ENCODE peak calls at places on chromosomes 13 and 19, in seven cellular contexts. One of them, this sample, is unnamed.

GRCh38 chr13:98033277-98034247 is 80.1 kb downstream of the IPO5 start:
- DNase-seq in NCI-H1092 treated with DMSO at 0.1 percent for 48 hours: peak
- DNase-seq in mesenteric fat pad: no peak
- DNase-seq in hypothalamus: peak
- DNase-seq in heart right ventricle: peak
- DNase-seq in dorsolateral prefrontal cortex: no peak
- DNase-seq in ovary: no peak
- DNase-seq in this sample: no peak

GRCh38 chr19:53993448-53993847 is 2.0 kb downstream of the CACNG6 start:
- DNase-seq in NCI-H1092 treated with DMSO at 0.1 percent for 48 hours: no peak
- DNase-seq in mesenteric fat pad: no peak
- DNase-seq in hypothalamus: no peak
- DNase-seq in heart right ventricle: no peak
- DNase-seq in dorsolateral prefrontal cortex: no peak
- DNase-seq in ovary: no peak
- DNase-seq in this sample: no peak

GRCh38 chr13:27257233-27257568 is 5.8 kb downstream of the RPL21 start:
- DNase-seq in NCI-H1092 treated with DMSO at 0.1 percent for 48 hours: no peak
- DNase-seq in mesenteric fat pad: no peak
- DNase-seq in hypothalamus: no peak
- DNase-seq in heart right ventricle: no peak
- DNase-seq in dorsolateral prefrontal cortex: no peak
- DNase-seq in ovary: no peak
- DNase-seq in this sample: no peak

GRCh38 chr19:11479470-11480080 is 1.3 kb downstream of the ELAVL3 start:
- DNase-seq in NCI-H1092 treated with DMSO at 0.1 percent for 48 hours: peak
- DNase-seq in mesenteric fat pad: no peak
- DNase-seq in hypothalamus: peak
- DNase-seq in heart right ventricle: no peak
- DNase-seq in dorsolateral prefrontal cortex: peak
- DNase-seq in ovary: no peak
- DNase-seq in this sample: no peak

GRCh38 chr19:45692187-45693111 is at the start of gene QPCTL:
- DNase-seq in NCI-H1092 treated with DMSO at 0.1 percent for 48 hours: peak
- DNase-seq in mesenteric fat pad: peak
- DNase-seq in hypothalamus: peak
- DNase-seq in heart right ventricle: peak
- DNase-seq in dorsolateral prefrontal cortex: peak
- DNase-seq in ovary: peak
- DNase-seq in this sample: peak

GRCh38 chr13:61275251-61275650 is 140.4 kb downstream of the PCDH20 start:
- DNase-seq in NCI-H1092 treated with DMSO at 0.1 percent for 48 hours: no peak
- DNase-seq in mesenteric fat pad: no peak
- DNase-seq in hypothalamus: no peak
- DNase-seq in heart right ventricle: no peak
- DNase-seq in dorsolateral prefrontal cortex: no peak
- DNase-seq in ovary: no peak
- DNase-seq in this sample: no peak

GRCh38 chr13:30026093-30026492 is 175.7 kb upstream of the UBL3 start:
- DNase-seq in NCI-H1092 treated with DMSO at 0.1 percent for 48 hours: no peak
- DNase-seq in mesenteric fat pad: no peak
- DNase-seq in hypothalamus: no peak
- DNase-seq in heart right ventricle: no peak
- DNase-seq in dorsolateral prefrontal cortex: no peak
- DNase-seq in ovary: no peak
- DNase-seq in this sample: peak

GRCh38 chr13:97723655-97724054 is 229.8 kb upstream of the IPO5 start:
- DNase-seq in NCI-H1092 treated with DMSO at 0.1 percent for 48 hours: no peak
- DNase-seq in mesenteric fat pad: no peak
- DNase-seq in hypothalamus: no peak
- DNase-seq in heart right ventricle: no peak
- DNase-seq in dorsolateral prefrontal cortex: no peak
- DNase-seq in ovary: no peak
- DNase-seq in this sample: no peak

GRCh38 chr13:112618501-112618900 is 30.5 kb upstream of the TUBGCP3 start:
- DNase-seq in NCI-H1092 treated with DMSO at 0.1 percent for 48 hours: no peak
- DNase-seq in mesenteric fat pad: peak
- DNase-seq in hypothalamus: no peak
- DNase-seq in heart right ventricle: no peak
- DNase-seq in dorsolateral prefrontal cortex: no peak
- DNase-seq in ovary: no peak
- DNase-seq in this sample: no peak

GRCh38 chr13:80787604-80788003 is 446.7 kb upstream of the SPRY2 start:
- DNase-seq in NCI-H1092 treated with DMSO at 0.1 percent for 48 hours: no peak
- DNase-seq in mesenteric fat pad: no peak
- DNase-seq in hypothalamus: no peak
- DNase-seq in heart right ventricle: no peak
- DNase-seq in dorsolateral prefrontal cortex: no peak
- DNase-seq in ovary: no peak
- DNase-seq in this sample: no peak

This sample was measured in lower leg skin.